ENCODE peak calls at places on chromosome 14, in nine cellular contexts. One of them, this sample, is unnamed.

GRCh38 chr14:23138173-23138535 is 19.1 kb upstream of the CEBPE start:
- DNase-seq in activated T-cell treated with anti-CD3 and anti-CD28 coated beads, Interleukin-2, amount 50 U/mL, for 24 hours: no peak
- DNase-seq in stomach: no peak
- DNase-seq in activated CD8-positive, alpha-beta memory T cell treated with anti-CD3 and anti-CD28 coated beads for 4 hours: no peak
- DNase-seq in NCI-H1105: no peak
- DNase-seq in stimulated activated CD4-positive, alpha-beta T cell treated with anti-CD3 and anti-CD28 coated beads, Interleukin-4, amount 100 ng/mL, for 24 hours: no peak
- DNase-seq in MV-4-11: no peak
- DNase-seq in neural progenitor cell: no peak
- DNase-seq in endothelial cell: no peak
- DNase-seq in this sample: no peak

GRCh38 chr14:33726685-33727084 is 224.2 kb downstream of the EGLN3 start:
- DNase-seq in stimulated activated CD4-positive, alpha-beta T cell treated with anti-CD3 and anti-CD28 coated beads, Interleukin-4, amount 100 ng/mL, for 24 hours: no peak
- DNase-seq in endothelial cell: no peak
- DNase-seq in MV-4-11: no peak
- DNase-seq in stomach: no peak
- DNase-seq in NCI-H1105: no peak
- DNase-seq in activated T-cell treated with anti-CD3 and anti-CD28 coated beads, Interleukin-2, amount 50 U/mL, for 24 hours: no peak
- DNase-seq in neural progenitor cell: no peak
- DNase-seq in activated CD8-positive, alpha-beta memory T cell treated with anti-CD3 and anti-CD28 coated beads for 4 hours: no peak
- DNase-seq in this sample: no peak

GRCh38 chr14:75934998-75935628 is 46.7 kb downstream of the TGFB3 start:
- DNase-seq in stimulated activated CD4-positive, alpha-beta T cell treated with anti-CD3 and anti-CD28 coated beads, Interleukin-4, amount 100 ng/mL, for 24 hours: no peak
- DNase-seq in stomach: no peak
- DNase-seq in endothelial cell: no peak
- DNase-seq in neural progenitor cell: no peak
- DNase-seq in MV-4-11: no peak
- DNase-seq in NCI-H1105: no peak
- DNase-seq in activated CD8-positive, alpha-beta memory T cell treated with anti-CD3 and anti-CD28 coated beads for 4 hours: no peak
- DNase-seq in activated T-cell treated with anti-CD3 and anti-CD28 coated beads, Interleukin-2, amount 50 U/mL, for 24 hours: no peak
- DNase-seq in this sample: no peak

GRCh38 chr14:91890291-91890749 is 23.0 kb upstream of the TC2N start:
- DNase-seq in endothelial cell: no peak
- DNase-seq in activated T-cell treated with anti-CD3 and anti-CD28 coated beads, Interleukin-2, amount 50 U/mL, for 24 hours: no peak
- DNase-seq in MV-4-11: no peak
- DNase-seq in neural progenitor cell: no peak
- DNase-seq in stimulated activated CD4-positive, alpha-beta T cell treated with anti-CD3 and anti-CD28 coated beads, Interleukin-4, amount 100 ng/mL, for 24 hours: no peak
- DNase-seq in stomach: peak
- DNase-seq in activated CD8-positive, alpha-beta memory T cell treated with anti-CD3 and anti-CD28 coated beads for 4 hours: no peak
- DNase-seq in NCI-H1105: no peak
- DNase-seq in this sample: no peak

GRCh38 chr14:45906257-45906656 is 653.3 kb upstream of the MIS18BP1 start:
- DNase-seq in endothelial cell: no peak
- DNase-seq in activated CD8-positive, alpha-beta memory T cell treated with anti-CD3 and anti-CD28 coated beads for 4 hours: no peak
- DNase-seq in NCI-H1105: no peak
- DNase-seq in stomach: no peak
- DNase-seq in neural progenitor cell: no peak
- DNase-seq in MV-4-11: no peak
- DNase-seq in stimulated activated CD4-positive, alpha-beta T cell treated with anti-CD3 and anti-CD28 coated beads, Interleukin-4, amount 100 ng/mL, for 24 hours: no peak
- DNase-seq in activated T-cell treated with anti-CD3 and anti-CD28 coated beads, Interleukin-2, amount 50 U/mL, for 24 hours: no peak
- DNase-seq in this sample: no peak

GRCh38 chr14:73567365-73567764 is 1.6 kb upstream of the ACOT2 start:
- DNase-seq in NCI-H1105: no peak
- DNase-seq in stimulated activated CD4-positive, alpha-beta T cell treated with anti-CD3 and anti-CD28 coated beads, Interleukin-4, amount 100 ng/mL, for 24 hours: no peak
- DNase-seq in stomach: no peak
- DNase-seq in neural progenitor cell: no peak
- DNase-seq in activated CD8-positive, alpha-beta memory T cell treated with anti-CD3 and anti-CD28 coated beads for 4 hours: no peak
- DNase-seq in endothelial cell: no peak
- DNase-seq in MV-4-11: no peak
- DNase-seq in activated T-cell treated with anti-CD3 and anti-CD28 coated beads, Interleukin-2, amount 50 U/mL, for 24 hours: no peak
- DNase-seq in this sample: no peak

GRCh38 chr14:60803871-60804270 is 69.3 kb downstream of the MNAT1 start:
- DNase-seq in NCI-H1105: no peak
- DNase-seq in activated T-cell treated with anti-CD3 and anti-CD28 coated beads, Interleukin-2, amount 50 U/mL, for 24 hours: no peak
- DNase-seq in endothelial cell: no peak
- DNase-seq in stomach: no peak
- DNase-seq in activated CD8-positive, alpha-beta memory T cell treated with anti-CD3 and anti-CD28 coated beads for 4 hours: no peak
- DNase-seq in MV-4-11: no peak
- DNase-seq in neural progenitor cell: no peak
- DNase-seq in stimulated activated CD4-positive, alpha-beta T cell treated with anti-CD3 and anti-CD28 coated beads, Interleukin-4, amount 100 ng/mL, for 24 hours: no peak
- DNase-seq in this sample: no peak

GRCh38 chr14:104138098-104138890 is at the start of gene KIF26A:
- DNase-seq in stimulated activated CD4-positive, alpha-beta T cell treated with anti-CD3 and anti-CD28 coated beads, Interleukin-4, amount 100 ng/mL, for 24 hours: no peak
- DNase-seq in stomach: no peak
- DNase-seq in neural progenitor cell: peak
- DNase-seq in MV-4-11: no peak
- DNase-seq in activated CD8-positive, alpha-beta memory T cell treated with anti-CD3 and anti-CD28 coated beads for 4 hours: no peak
- DNase-seq in activated T-cell treated with anti-CD3 and anti-CD28 coated beads, Interleukin-2, amount 50 U/mL, for 24 hours: peak
- DNase-seq in NCI-H1105: peak
- DNase-seq in endothelial cell: peak
- DNase-seq in this sample: no peak

GRCh38 chr14:64515053-64515452 is 10.5 kb downstream of the ZBTB1 start:
- DNase-seq in MV-4-11: no peak
- DNase-seq in neural progenitor cell: no peak
- DNase-seq in stomach: no peak
- DNase-seq in NCI-H1105: no peak
- DNase-seq in activated T-cell treated with anti-CD3 and anti-CD28 coated beads, Interleukin-2, amount 50 U/mL, for 24 hours: no peak
- DNase-seq in endothelial cell: no peak
- DNase-seq in stimulated activated CD4-positive, alpha-beta T cell treated with anti-CD3 and anti-CD28 coated beads, Interleukin-4, amount 100 ng/mL, for 24 hours: no peak
- DNase-seq in activated CD8-positive, alpha-beta memory T cell treated with anti-CD3 and anti-CD28 coated beads for 4 hours: no peak
- DNase-seq in this sample: no peak

GRCh38 chr14:51978566-51979398 is 10.6 kb upstream of the RTRAF start:
- DNase-seq in stomach: peak
- DNase-seq in neural progenitor cell: peak
- DNase-seq in stimulated activated CD4-positive, alpha-beta T cell treated with anti-CD3 and anti-CD28 coated beads, Interleukin-4, amount 100 ng/mL, for 24 hours: peak
- DNase-seq in NCI-H1105: peak
- DNase-seq in endothelial cell: peak
- DNase-seq in activated CD8-positive, alpha-beta memory T cell treated with anti-CD3 and anti-CD28 coated beads for 4 hours: peak
- DNase-seq in MV-4-11: peak
- DNase-seq in activated T-cell treated with anti-CD3 and anti-CD28 coated beads, Interleukin-2, amount 50 U/mL, for 24 hours: peak
- DNase-seq in this sample: peak

GRCh38 chr14:23984891-23985607 is 3.7 kb upstream of the DHRS4L2 start:
- DNase-seq in NCI-H1105: no peak
- DNase-seq in neural progenitor cell: no peak
- DNase-seq in MV-4-11: peak
- DNase-seq in stomach: peak
- DNase-seq in stimulated activated CD4-positive, alpha-beta T cell treated with anti-CD3 and anti-CD28 coated beads, Interleukin-4, amount 100 ng/mL, for 24 hours: no peak
- DNase-seq in activated CD8-positive, alpha-beta memory T cell treated with anti-CD3 and anti-CD28 coated beads for 4 hours: no peak
- DNase-seq in endothelial cell: no peak
- DNase-seq in activated T-cell treated with anti-CD3 and anti-CD28 coated beads, Interleukin-2, amount 50 U/mL, for 24 hours: no peak
- DNase-seq in this sample: no peak

GRCh38 chr14:77307099-77307496 is 13.6 kb downstream of the POMT2 start:
- DNase-seq in stomach: no peak
- DNase-seq in stimulated activated CD4-positive, alpha-beta T cell treated with anti-CD3 and anti-CD28 coated beads, Interleukin-4, amount 100 ng/mL, for 24 hours: no peak
- DNase-seq in MV-4-11: no peak
- DNase-seq in endothelial cell: no peak
- DNase-seq in activated CD8-positive, alpha-beta memory T cell treated with anti-CD3 and anti-CD28 coated beads for 4 hours: no peak
- DNase-seq in NCI-H1105: no peak
- DNase-seq in neural progenitor cell: no peak
- DNase-seq in activated T-cell treated with anti-CD3 and anti-CD28 coated beads, Interleukin-2, amount 50 U/mL, for 24 hours: no peak
- DNase-seq in this sample: no peak

GRCh38 chr14:51328089-51328941 is 88.3 kb downstream of the TMX1 start:
- DNase-seq in activated T-cell treated with anti-CD3 and anti-CD28 coated beads, Interleukin-2, amount 50 U/mL, for 24 hours: no peak
- DNase-seq in stomach: no peak
- DNase-seq in MV-4-11: no peak
- DNase-seq in endothelial cell: no peak
- DNase-seq in stimulated activated CD4-positive, alpha-beta T cell treated with anti-CD3 and anti-CD28 coated beads, Interleukin-4, amount 100 ng/mL, for 24 hours: peak
- DNase-seq in neural progenitor cell: no peak
- DNase-seq in activated CD8-positive, alpha-beta memory T cell treated with anti-CD3 and anti-CD28 coated beads for 4 hours: no peak
- DNase-seq in NCI-H1105: peak
- DNase-seq in this sample: no peak

GRCh38 chr14:74634964-74635363 is 22.9 kb upstream of the LTBP2 start:
- DNase-seq in neural progenitor cell: peak
- DNase-seq in NCI-H1105: no peak
- DNase-seq in endothelial cell: no peak
- DNase-seq in MV-4-11: no peak
- DNase-seq in stomach: no peak
- DNase-seq in activated T-cell treated with anti-CD3 and anti-CD28 coated beads, Interleukin-2, amount 50 U/mL, for 24 hours: no peak
- DNase-seq in stimulated activated CD4-positive, alpha-beta T cell treated with anti-CD3 and anti-CD28 coated beads, Interleukin-4, amount 100 ng/mL, for 24 hours: no peak
- DNase-seq in activated CD8-positive, alpha-beta memory T cell treated with anti-CD3 and anti-CD28 coated beads for 4 hours: no peak
- DNase-seq in this sample: no peak

GRCh38 chr14:104758981-104759975 is 6.3 kb downstream of the SIVA1 start:
- DNase-seq in NCI-H1105: no peak
- DNase-seq in neural progenitor cell: no peak
- DNase-seq in activated T-cell treated with anti-CD3 and anti-CD28 coated beads, Interleukin-2, amount 50 U/mL, for 24 hours: no peak
- DNase-seq in stimulated activated CD4-positive, alpha-beta T cell treated with anti-CD3 and anti-CD28 coated beads, Interleukin-4, amount 100 ng/mL, for 24 hours: no peak
- DNase-seq in endothelial cell: no peak
- DNase-seq in MV-4-11: no peak
- DNase-seq in activated CD8-positive, alpha-beta memory T cell treated with anti-CD3 and anti-CD28 coated beads for 4 hours: no peak
- DNase-seq in stomach: no peak
- DNase-seq in this sample: no peak

GRCh38 chr14:92880851-92881250 is 42.1 kb upstream of the CHGA start:
- DNase-seq in stimulated activated CD4-positive, alpha-beta T cell treated with anti-CD3 and anti-CD28 coated beads, Interleukin-4, amount 100 ng/mL, for 24 hours: no peak
- DNase-seq in endothelial cell: no peak
- DNase-seq in activated T-cell treated with anti-CD3 and anti-CD28 coated beads, Interleukin-2, amount 50 U/mL, for 24 hours: no peak
- DNase-seq in stomach: no peak
- DNase-seq in NCI-H1105: no peak
- DNase-seq in MV-4-11: peak
- DNase-seq in neural progenitor cell: peak
- DNase-seq in activated CD8-positive, alpha-beta memory T cell treated with anti-CD3 and anti-CD28 coated beads for 4 hours: no peak
- DNase-seq in this sample: no peak

GRCh38 chr14:36254020-36254614 is 66.3 kb downstream of the MBIP start:
- DNase-seq in activated CD8-positive, alpha-beta memory T cell treated with anti-CD3 and anti-CD28 coated beads for 4 hours: no peak
- DNase-seq in NCI-H1105: no peak
- DNase-seq in MV-4-11: no peak
- DNase-seq in stimulated activated CD4-positive, alpha-beta T cell treated with anti-CD3 and anti-CD28 coated beads, Interleukin-4, amount 100 ng/mL, for 24 hours: no peak
- DNase-seq in neural progenitor cell: peak
- DNase-seq in endothelial cell: no peak
- DNase-seq in stomach: no peak
- DNase-seq in activated T-cell treated with anti-CD3 and anti-CD28 coated beads, Interleukin-2, amount 50 U/mL, for 24 hours: no peak
- DNase-seq in this sample: no peak

GRCh38 chr14:74667758-74668157 is 45.1 kb downstream of the AREL1 start:
- DNase-seq in activated T-cell treated with anti-CD3 and anti-CD28 coated beads, Interleukin-2, amount 50 U/mL, for 24 hours: no peak
- DNase-seq in endothelial cell: no peak
- DNase-seq in MV-4-11: no peak
- DNase-seq in stomach: no peak
- DNase-seq in activated CD8-positive, alpha-beta memory T cell treated with anti-CD3 and anti-CD28 coated beads for 4 hours: no peak
- DNase-seq in stimulated activated CD4-positive, alpha-beta T cell treated with anti-CD3 and anti-CD28 coated beads, Interleukin-4, amount 100 ng/mL, for 24 hours: no peak
- DNase-seq in neural progenitor cell: no peak
- DNase-seq in NCI-H1105: no peak
- DNase-seq in this sample: no peak